ENCODE peak calls at places on chromosomes 6 and 20, in six cellular contexts. O is stimulated activated naive CD4-positive, alpha-beta T cell; X is stimulated activated CD8-positive, alpha-beta memory T cell treated with anti-CD3 and anti-CD28 coated beads, Interleukin-15, amount 100 ng/mL, for 24 hours; K is CD8-positive, alpha-beta T cell; S is HEK293T; G is GM12864. E is an unnamed sample.
A peak's percentile ranks its signal among the peaks of the same experiment; 100 is the strongest.

GRCh38 chr20:32780749-32781402 is 18.7 kb downstream of the DNMT3B start:
- DNase-seq in S (no peak), K (no peak), G (no peak), X (no peak), O (no peak), E (no peak)

GRCh38 chr6:27275025-27275956 is 27.8 kb downstream of the PRSS16 start:
- DNase-seq in S (peak; percentile 46), X (no peak), O (no peak), G (no peak), K (no peak), E (no peak)

GRCh38 chr20:47330933-47331708 is 25.4 kb downstream of the ZMYND8 start:
- DNase-seq in K (no peak), S (no peak), O (no peak), G (no peak), X (no peak), E (peak; percentile 82)

GRCh38 chr6:154888426-154888825 is 106.7 kb upstream of the TIAM2 start:
- DNase-seq in K (no peak), O (no peak), G (no peak), X (no peak), S (no peak), E (no peak)

GRCh38 chr6:149045404-149045803 is 272.1 kb upstream of the TAB2 start:
- DNase-seq in K (no peak), O (peak; percentile 11), X (no peak), S (no peak), G (no peak), E (no peak)

GRCh38 chr6:16089232-16089843 is 39.5 kb upstream of the MYLIP start:
- DNase-seq in O (no peak), K (no peak), X (no peak), S (no peak), G (no peak), E (no peak)

GRCh38 chr20:43925786-43926185 is 11.1 kb downstream of the TOX2 start:
- DNase-seq in K (peak; percentile 49), O (peak; percentile 39), G (no peak), S (no peak), X (no peak), E (no peak)

GRCh38 chr6:130070747-130071146 is 52.4 kb downstream of the L3MBTL3 start:
- DNase-seq in O (no peak), X (no peak), K (no peak), S (no peak), G (no peak), E (no peak)

GRCh38 chr6:5333653-5334052 is 72.3 kb downstream of the FARS2 start:
- DNase-seq in K (no peak), G (no peak), S (no peak), O (no peak), X (no peak), E (no peak)

GRCh38 chr6:3229566-3230274 is 2.3 kb upstream of the TUBB2B start:
- DNase-seq in S (no peak), G (no peak), O (peak; percentile 12), X (no peak), K (peak; percentile 31), E (no peak)

GRCh38 chr20:2693286-2693995 is 861 bp downstream of the EBF4 start:
- DNase-seq in K (peak; percentile 60), X (no peak), S (peak; percentile 52), G (no peak), O (peak; percentile 47), E (no peak)

GRCh38 chr20:32672315-32672981 is 1.3 kb downstream of the C20orf203 start:
- DNase-seq in O (no peak), G (no peak), X (no peak), S (no peak), K (no peak), E (no peak)

GRCh38 chr20:43751167-43752050 is 24.6 kb upstream of the GTSF1L start:
- DNase-seq in O (no peak), X (no peak), G (peak; percentile 97), K (no peak), S (no peak), E (peak; percentile 80)

GRCh38 chr6:154166140-154166539 is 127.1 kb downstream of the OPRM1 start:
- DNase-seq in S (no peak), X (no peak), O (no peak), G (no peak), K (no peak), E (no peak)

GRCh38 chr6:163457637-163458561 is 43.4 kb downstream of the QKI start:
- DNase-seq in O (no peak), S (no peak), G (no peak), K (no peak), X (no peak), E (peak; percentile 79)

GRCh38 chr6:66926060-66926459 is 1219.0 kb upstream of the EYS start:
- DNase-seq in K (no peak), O (no peak), S (peak; percentile 56), G (no peak), X (no peak), E (no peak)

GRCh38 chr6:147132889-147133288 is 71.3 kb upstream of the STXBP5 start:
- DNase-seq in S (no peak), G (no peak), X (no peak), O (no peak), K (no peak), E (no peak)

GRCh38 chr20:11995750-11996567 is 78.3 kb downstream of the BTBD3 start:
- DNase-seq in S (no peak), G (no peak), O (no peak), K (no peak), X (no peak), E (no peak)

GRCh38 chr6:142233945-142234682 is 67.7 kb upstream of the ADGRG6 start:
- DNase-seq in G (no peak), K (no peak), O (no peak), S (no peak), X (no peak), E (no peak)

GRCh38 chr6:132322398-132322797 is 78.9 kb downstream of the MOXD1 start:
- DNase-seq in G (no peak), S (no peak), O (no peak), K (no peak), X (no peak), E (no peak)